ENCODE peak calls at places on chromosomes 1 and 21, in four cellular contexts. Q is IMR-90, J is mammary epithelial cell, P is endodermal cell. G is an unnamed sample.

GRCh38 chr1:21781971-21782867 is 730 bp downstream of the USP48 start:
- DNase-seq in Q (peak), J (peak), P (peak), G (no peak)

GRCh38 chr1:6059866-6060265 is 14.2 kb downstream of the KCNAB2 start:
- DNase-seq in Q (no peak), J (peak), P (no peak), G (no peak)

GRCh38 chr1:37739222-37739621 is 25.7 kb downstream of the EPHA10 start:
- DNase-seq in Q (no peak), J (peak), P (no peak), G (no peak)

GRCh38 chr1:155083865-155084721 is 5.5 kb downstream of the EFNA3 start:
- DNase-seq in Q (no peak), J (peak), P (peak), G (no peak)

GRCh38 chr1:149936992-149937705 is 470 bp upstream of the MTMR11 start:
- DNase-seq in Q (peak), J (peak), P (peak), G (no peak)

GRCh38 chr1:180646093-180646492 is 14.3 kb downstream of the XPR1 start:
- DNase-seq in Q (no peak), J (no peak), P (no peak), G (no peak)

GRCh38 chr1:75099581-75099980 is 34.6 kb upstream of the LHX8 start:
- DNase-seq in Q (no peak), J (no peak), P (no peak), G (no peak)

GRCh38 chr1:41664861-41665640 is 180.6 kb upstream of the EDN2 start:
- DNase-seq in Q (peak), J (peak), P (peak), G (no peak)

GRCh38 chr1:236848274-236848925 is 53.3 kb downstream of the MTR start:
- DNase-seq in Q (no peak), J (no peak), P (no peak), G (no peak)

GRCh38 chr1:182301467-182302198 is 90.0 kb downstream of the GLUL start:
- DNase-seq in Q (peak), J (peak), P (peak), G (no peak)

GRCh38 chr1:235317179-235317578 is 10.8 kb downstream of the ARID4B start:
- DNase-seq in Q (no peak), J (peak), P (no peak), G (no peak)

GRCh38 chr1:172837816-172838680 is 179.1 kb downstream of the FASLG start:
- DNase-seq in Q (peak), J (peak), P (no peak), G (no peak)

GRCh38 chr1:111507411-111508201 is 4.2 kb upstream of the ADORA3 start:
- DNase-seq in Q (peak), J (peak), P (peak), G (peak)
- TF ChIP-seq CTCF in Q (peak), J (no peak), P (no peak), G (peak)

DNA sequence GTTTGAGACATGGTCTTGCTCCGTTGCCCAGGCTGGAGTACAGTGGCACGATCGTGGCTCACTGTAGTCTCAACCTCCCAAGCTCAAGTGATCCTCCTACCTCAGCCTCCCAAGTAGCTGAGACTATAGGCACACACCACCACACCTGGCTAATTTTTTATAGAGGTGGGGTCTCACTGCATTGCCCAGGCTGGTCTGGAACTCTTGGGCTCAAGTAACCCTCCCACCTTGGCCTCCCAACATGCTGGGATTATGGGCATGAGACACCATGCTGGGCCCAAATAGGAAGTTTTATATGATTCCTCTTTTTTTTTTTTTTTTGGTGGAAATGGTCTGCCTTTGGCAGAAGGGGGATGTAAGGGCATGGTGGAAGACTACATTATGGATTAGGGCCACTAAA is 6.1 kb upstream of the FNDC7 start:
- DNase-seq in Q (no peak), J (no peak), P (no peak), G (no peak)
- H3K27ac ChIP-seq in Q (no peak), J (no peak), P (no peak), G (no peak)

DNA sequence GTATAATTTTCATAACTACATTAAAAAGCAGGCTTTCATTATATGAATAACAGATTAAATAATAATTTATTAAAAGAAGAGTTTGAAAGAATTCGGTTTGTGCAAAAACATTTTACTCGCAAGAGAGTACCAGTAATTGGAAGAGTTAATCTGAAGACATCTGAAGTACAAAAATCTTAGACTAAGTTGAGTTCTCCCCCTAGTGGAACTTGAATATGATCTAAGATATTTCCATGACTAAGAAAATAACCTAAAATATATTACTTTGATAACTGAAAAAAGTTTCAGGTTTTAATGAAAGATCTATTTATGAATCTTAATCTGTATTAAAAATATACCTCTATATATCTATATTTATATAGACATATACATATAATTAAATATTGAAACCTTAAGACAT is 112.5 kb upstream of the GFI1 start:
- DNase-seq in Q (peak), J (no peak), P (no peak), G (peak)
- TF ChIP-seq CTCF in Q (peak), J (peak), P (peak), G (peak)

DNA sequence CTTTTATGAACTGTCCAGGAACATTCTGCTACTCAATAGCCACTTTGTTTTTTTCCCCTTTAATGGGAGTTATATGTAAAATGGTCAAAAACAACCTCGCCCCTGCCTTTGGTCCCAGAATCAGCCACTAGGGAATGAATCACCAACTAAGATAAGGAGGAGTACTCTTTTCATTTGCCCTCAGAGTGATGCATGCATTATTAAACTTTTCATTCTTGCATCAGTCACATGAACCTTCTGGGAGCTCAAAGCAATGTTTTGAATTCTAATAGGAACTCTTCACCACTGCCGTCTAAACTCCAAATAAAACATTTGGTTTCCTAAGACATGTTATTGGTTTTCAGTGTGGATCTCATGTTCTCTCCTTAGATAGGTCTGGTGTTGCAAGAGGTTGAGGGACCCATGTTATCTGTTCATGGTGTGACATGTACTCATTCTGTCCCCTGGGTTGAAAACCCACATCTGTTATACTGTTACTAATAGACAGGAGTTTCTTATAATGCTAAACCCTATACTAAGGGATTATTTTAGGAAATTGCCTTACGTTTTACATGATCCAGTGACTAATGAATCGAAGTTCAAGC is 17.8 kb upstream of the HSD17B7 start:
- DNase-seq in Q (peak), J (peak), P (no peak), G (no peak)
- H3K27ac ChIP-seq in Q (no peak), J (no peak), P (no peak), G (no peak)

DNA sequence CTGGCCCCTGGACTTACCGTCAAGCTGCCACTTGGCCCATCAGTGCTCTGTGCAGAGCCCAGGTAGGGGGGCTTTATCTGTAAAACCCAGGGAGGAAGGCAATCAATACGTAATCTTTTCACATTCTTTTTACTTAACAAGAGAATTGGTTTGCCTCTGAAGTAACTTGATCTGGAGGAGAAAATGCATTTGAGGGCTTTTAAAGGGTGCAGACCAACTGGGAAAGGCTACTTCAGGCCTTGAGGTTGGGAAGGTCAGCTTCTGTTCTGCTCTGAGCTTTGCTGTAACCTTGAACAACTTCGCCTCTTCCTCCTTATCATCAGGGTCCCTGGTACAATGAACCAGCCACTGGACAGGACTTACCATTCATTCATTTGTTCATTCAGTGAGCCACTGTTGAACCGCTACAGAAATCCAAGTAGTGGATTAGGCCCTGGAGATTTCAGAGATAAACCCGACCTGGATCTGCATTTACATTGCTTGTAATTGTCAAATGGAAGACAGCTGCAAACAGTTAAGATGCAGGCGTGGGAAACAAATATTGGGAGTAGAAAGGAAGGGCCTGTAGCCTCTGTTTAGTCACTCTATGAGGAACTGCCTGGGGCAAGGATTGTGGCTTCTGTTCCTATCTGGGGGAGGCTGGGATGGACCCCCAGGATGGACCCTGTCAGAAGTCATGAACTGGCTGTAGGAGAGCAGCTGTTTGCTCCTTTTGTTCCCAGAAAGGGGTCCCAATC is 90.9 kb downstream of the MAN1C1 start:
- DNase-seq in Q (peak), J (peak), P (peak), G (no peak)
- TF ChIP-seq CTCF in Q (no peak), J (no peak), P (no peak), G (no peak)

GRCh38 chr1:244406337-244406736 is 45.4 kb downstream of the ADSS2 start:
- DNase-seq in Q (no peak), J (no peak), P (no peak), G (no peak)
- H3K27ac ChIP-seq in Q (no peak), J (no peak), P (no peak), G (no peak)

GRCh38 chr1:3857791-3858129 is 484 bp downstream of the DFFB start:
- DNase-seq in Q (no peak), J (peak), P (no peak), G (no peak)

GRCh38 chr1:3863231-3863935 is 6.1 kb downstream of the DFFB start:
- DNase-seq in Q (no peak), J (no peak), P (no peak), G (no peak)

GRCh38 chr1:3856923-3857790 is at the start of the genes CEP104 and DFFB:
- DNase-seq in Q (peak), J (peak), P (peak), G (peak)

GRCh38 chr1:3852711-3853498 is 4.1 kb downstream of the CEP104 start:
- DNase-seq in Q (no peak), J (no peak), P (no peak), G (no peak)

DNA sequence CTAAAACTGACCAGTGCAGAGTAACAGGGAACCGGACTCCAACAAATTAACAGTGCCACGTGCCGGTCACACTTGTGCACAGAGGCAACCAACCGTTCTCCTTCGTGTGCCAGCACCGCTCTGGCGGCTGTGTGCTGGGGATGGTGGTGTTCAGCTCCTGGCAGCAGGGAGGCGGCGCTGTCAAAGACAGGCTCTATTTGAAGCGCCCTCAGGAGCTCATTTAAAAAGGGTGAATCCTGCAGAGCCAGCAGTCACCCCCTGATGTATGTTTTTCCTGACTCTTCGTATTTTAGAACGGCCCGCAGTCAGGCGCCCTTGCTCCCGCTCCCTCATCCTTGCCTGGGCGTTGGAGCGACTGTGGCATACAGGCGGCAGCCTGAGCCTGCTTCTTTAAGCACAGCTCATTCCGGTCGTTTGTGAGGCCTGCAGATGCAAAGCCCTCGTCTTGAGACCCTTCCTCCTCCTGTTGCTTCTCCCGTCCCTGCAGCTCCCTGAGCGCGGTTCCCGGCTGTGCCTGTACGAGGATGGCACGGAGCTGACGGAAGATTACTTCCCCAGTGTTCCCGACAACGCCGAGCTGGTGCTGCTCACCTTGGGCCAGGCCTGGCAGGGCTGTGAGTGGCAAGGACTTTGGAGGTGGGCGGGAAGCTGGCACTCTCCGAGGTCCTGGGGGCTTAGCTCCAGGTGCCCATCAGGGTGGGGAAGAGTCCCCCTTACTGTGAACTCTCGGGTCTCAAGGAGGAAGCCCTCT is 1.1 kb downstream of the DFFB start:
- DNase-seq in Q (peak), J (peak), P (peak), G (no peak)
- TF ChIP-seq CTCF in Q (peak), J (peak), P (peak), G (peak)

GRCh38 chr21:35566874-35567273 is 493.5 kb downstream of the SETD4 start:
- DNase-seq in Q (no peak), J (no peak), P (no peak), G (no peak)

GRCh38 chr21:35565204-35565611 is 495.1 kb downstream of the SETD4 start:
- DNase-seq in Q (peak), J (peak), P (peak), G (no peak)

GRCh38 chr21:35561076-35561475 is 499.2 kb downstream of the SETD4 start:
- DNase-seq in Q (no peak), J (no peak), P (no peak), G (no peak)

GRCh38 chr21:35562876-35563275 is 497.4 kb downstream of the SETD4 start:
- DNase-seq in Q (peak), J (no peak), P (no peak), G (no peak)

DNA sequence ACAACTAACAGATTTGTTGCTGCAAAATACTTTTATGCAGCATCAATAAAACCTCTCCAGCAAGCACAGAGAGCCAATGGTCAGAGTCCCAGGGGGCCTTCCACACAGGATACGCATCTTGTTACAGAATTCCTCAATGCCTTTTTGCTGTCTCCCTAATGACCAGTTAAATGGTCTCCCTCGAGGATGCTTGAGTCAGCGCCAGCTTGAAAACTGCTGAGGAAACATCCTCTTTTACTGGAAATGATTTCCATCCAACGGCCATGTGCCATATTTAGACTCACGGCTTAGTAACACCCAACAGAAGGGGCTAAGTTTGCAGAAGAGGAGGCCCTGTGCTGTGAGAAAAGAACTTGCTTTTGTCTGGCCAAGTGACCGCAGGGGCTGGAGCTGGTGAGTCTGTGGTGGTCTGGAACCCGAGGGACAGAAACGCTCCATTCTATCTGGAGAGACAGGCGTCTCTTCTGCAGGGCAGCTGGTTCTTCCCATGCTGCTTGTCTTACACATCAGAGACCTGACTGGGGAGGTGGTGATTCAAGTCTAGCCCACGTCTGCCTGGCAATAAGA is 496.4 kb downstream of the SETD4 start:
- DNase-seq in Q (peak), J (no peak), P (peak), G (peak)
- H3K27ac ChIP-seq in Q (peak), J (no peak), P (no peak), G (peak)

GRCh38 chr1:58067082-58067481 is 479.4 kb downstream of the OMA1 start:
- DNase-seq in Q (no peak), J (peak), P (no peak), G (no peak)

GRCh38 chr1:58062635-58063034 is 483.9 kb downstream of the OMA1 start:
- DNase-seq in Q (no peak), J (peak), P (no peak), G (no peak)

GRCh38 chr1:58064281-58064680 is 482.2 kb downstream of the OMA1 start:
- DNase-seq in Q (no peak), J (no peak), P (peak), G (no peak)

GRCh38 chr1:58063095-58063494 is 483.4 kb downstream of the OMA1 start:
- DNase-seq in Q (no peak), J (no peak), P (no peak), G (no peak)

GRCh38 chr1:58065520-58065919 is 481.0 kb downstream of the OMA1 start:
- DNase-seq in Q (no peak), J (no peak), P (peak), G (no peak)
- TF ChIP-seq CTCF in Q (no peak), J (peak), P (peak), G (no peak)

G was measured in AG04450.